ENCODE peak calls at places on chromosome 9, in nine cellular contexts. O, F, K, V, C, S, X, L and G are unnamed samples.

GRCh38 chr9:91131433-91131839 is 230.3 kb downstream of the AUH start:
- DNase-seq in S (no peak), F (peak), K (no peak), C (no peak), V (peak), X (peak), L (no peak), O (peak), G (no peak)

GRCh38 chr9:32344551-32345182 is 39.8 kb upstream of the ACO1 start:
- DNase-seq in S (peak), V (no peak), K (no peak), C (no peak), L (no peak), F (no peak), O (no peak), X (peak), G (no peak)

GRCh38 chr9:108534741-108535140 is 321.0 kb downstream of the ACTL7B start:
- DNase-seq in F (no peak), X (peak), V (no peak), C (no peak), L (no peak), S (no peak), O (peak), K (no peak), G (no peak)

GRCh38 chr9:77475641-77476473 is 172.3 kb downstream of the GNA14 start:
- DNase-seq in X (peak), V (peak), F (no peak), K (no peak), C (no peak), O (peak), S (peak), L (no peak), G (no peak)

GRCh38 chr9:126956929-126957686 is 42.5 kb downstream of the RALGPS1 start:
- DNase-seq in C (no peak), F (no peak), X (peak), O (peak), S (peak), V (no peak), K (no peak), L (no peak), G (no peak)

GRCh38 chr9:70257991-70258691 is 637 bp upstream of the SMC5 start:
- DNase-seq in S (peak), C (peak), L (no peak), O (peak), F (peak), V (no peak), K (peak), X (peak), G (peak)

GRCh38 chr9:36928670-36929349 is 105.3 kb downstream of the PAX5 start:
- DNase-seq in C (no peak), F (no peak), K (no peak), X (peak), S (no peak), V (no peak), O (peak), L (peak), G (no peak)

GRCh38 chr9:76603448-76603895 is 144.5 kb downstream of the GCNT1 start:
- DNase-seq in C (no peak), K (no peak), V (no peak), X (no peak), L (no peak), S (no peak), O (no peak), F (no peak), G (no peak)

GRCh38 chr9:135246248-135247173 is 159.0 kb downstream of the OLFM1 start:
- DNase-seq in S (no peak), K (peak), C (no peak), L (no peak), V (no peak), O (no peak), F (no peak), X (no peak), G (no peak)

GRCh38 chr9:99056876-99057664 is 47.8 kb upstream of the TGFBR1 start:
- DNase-seq in S (no peak), F (no peak), L (no peak), O (peak), C (no peak), V (no peak), X (peak), K (no peak), G (no peak)

GRCh38 chr9:115250646-115251045 is 132.7 kb upstream of the TNC start:
- DNase-seq in X (peak), F (no peak), S (no peak), L (no peak), V (no peak), C (no peak), O (peak), K (no peak), G (peak)

GRCh38 chr9:69131682-69132081 is 42.4 kb upstream of the TJP2 start:
- DNase-seq in C (peak), X (peak), K (no peak), L (no peak), O (peak), V (no peak), S (no peak), F (no peak), G (no peak)

GRCh38 chr9:34992376-34992951 is 2.9 kb downstream of the DNAJB5 start:
- DNase-seq in V (peak), K (peak), F (peak), S (no peak), L (no peak), O (peak), X (peak), C (no peak), G (no peak)

GRCh38 chr9:26870292-26870691 is 22.3 kb downstream of the CAAP1 start:
- DNase-seq in O (no peak), L (no peak), F (no peak), S (no peak), V (no peak), C (no peak), X (peak), K (no peak), G (no peak)

GRCh38 chr9:96399335-96399633 is 15.8 kb upstream of the SLC35D2 start:
- DNase-seq in L (no peak), F (no peak), X (no peak), V (no peak), C (no peak), O (no peak), K (no peak), S (no peak), G (no peak)

GRCh38 chr9:14066815-14067214 is 247.1 kb downstream of the NFIB start:
- DNase-seq in L (no peak), K (no peak), X (no peak), O (no peak), V (no peak), C (no peak), F (no peak), S (peak), G (no peak)

GRCh38 chr9:4375424-4376195 is 75.7 kb upstream of the GLIS3 start:
- DNase-seq in L (no peak), O (peak), X (peak), F (no peak), C (peak), K (no peak), V (no peak), S (no peak), G (no peak)

GRCh38 chr9:97052735-97053134 is 13.8 kb upstream of the CTSV start:
- DNase-seq in C (no peak), O (no peak), S (no peak), V (no peak), K (no peak), L (no peak), X (no peak), F (no peak), G (no peak)

GRCh38 chr9:112495614-112496013 is 9.0 kb downstream of the KIAA1958 start:
- DNase-seq in L (no peak), K (no peak), F (no peak), O (no peak), C (no peak), V (no peak), S (no peak), X (no peak), G (no peak)

GRCh38 chr9:97958812-97959511 is 21.0 kb upstream of the HEMGN start:
- DNase-seq in O (peak), C (no peak), X (peak), L (no peak), S (no peak), V (no peak), K (no peak), F (no peak), G (no peak)

GRCh38 chr9:87180846-87181245 is 233.5 kb upstream of the GAS1 start:
- DNase-seq in C (no peak), F (no peak), V (no peak), S (no peak), X (peak), K (no peak), O (no peak), L (no peak), G (no peak)

GRCh38 chr9:33633621-33634020 is 109.6 kb downstream of the ANKRD18B start:
- DNase-seq in K (no peak), L (no peak), O (no peak), V (no peak), S (no peak), C (no peak), F (no peak), X (no peak), G (no peak)

GRCh38 chr9:129245276-129245675 is 67.2 kb upstream of the IER5L start:
- DNase-seq in X (peak), K (no peak), F (no peak), O (no peak), C (no peak), L (no peak), S (no peak), V (no peak), G (no peak)

GRCh38 chr9:135530146-135530545 is 8.9 kb downstream of the LCN1 start:
- DNase-seq in C (no peak), K (no peak), V (no peak), X (no peak), L (no peak), S (no peak), O (no peak), F (no peak), G (no peak)

GRCh38 chr9:77092536-77092935 is 73.1 kb downstream of the FOXB2 start:
- DNase-seq in O (peak), C (no peak), K (no peak), V (no peak), X (peak), F (no peak), S (no peak), L (no peak), G (no peak)

GRCh38 chr9:121884057-121884512 is 209.0 kb downstream of the TTLL11 start:
- DNase-seq in O (no peak), F (no peak), V (no peak), S (no peak), X (peak), K (peak), L (no peak), C (no peak), G (no peak)